ENCODE peak calls at places on chromosomes 1 and 21, in ten cellular contexts. One of them, this sample, is unnamed.

GRCh38 chr1:173267453-173267945 is 60.4 kb upstream of the TNFSF4 start:
- DNase-seq in gastrocnemius medialis: no peak
- DNase-seq in uterus: no peak
- DNase-seq in HCT116: no peak
- DNase-seq in tibial nerve: no peak
- DNase-seq in adrenal gland: no peak
- DNase-seq in body of pancreas: no peak
- DNase-seq in esophagus muscularis mucosa: no peak
- DNase-seq in suprapubic skin: no peak
- DNase-seq in ovary: no peak
- DNase-seq in this sample: no peak

GRCh38 chr1:48019714-48020315 is 22.6 kb upstream of the TRABD2B start:
- DNase-seq in body of pancreas: peak; percentile 17
- DNase-seq in gastrocnemius medialis: peak; percentile 83
- DNase-seq in adrenal gland: no peak
- DNase-seq in ovary: no peak
- DNase-seq in esophagus muscularis mucosa: no peak
- DNase-seq in HCT116: no peak
- DNase-seq in suprapubic skin: no peak
- DNase-seq in uterus: no peak
- DNase-seq in tibial nerve: no peak
- DNase-seq in this sample: no peak

GRCh38 chr21:38524168-38525153 is 26.2 kb upstream of the ERG start:
- DNase-seq in ovary: no peak
- DNase-seq in uterus: no peak
- DNase-seq in suprapubic skin: no peak
- DNase-seq in esophagus muscularis mucosa: no peak
- DNase-seq in body of pancreas: no peak
- DNase-seq in gastrocnemius medialis: no peak
- DNase-seq in tibial nerve: no peak
- DNase-seq in adrenal gland: no peak
- DNase-seq in HCT116: no peak
- DNase-seq in this sample: no peak

GRCh38 chr1:95287078-95287477 is 53.1 kb downstream of the RWDD3 start:
- DNase-seq in esophagus muscularis mucosa: no peak
- DNase-seq in gastrocnemius medialis: no peak
- DNase-seq in adrenal gland: no peak
- DNase-seq in ovary: no peak
- DNase-seq in HCT116: no peak
- DNase-seq in tibial nerve: no peak
- DNase-seq in uterus: no peak
- DNase-seq in body of pancreas: no peak
- DNase-seq in suprapubic skin: no peak
- DNase-seq in this sample: no peak

GRCh38 chr1:198734323-198735008 is 95.6 kb downstream of the PTPRC start:
- DNase-seq in body of pancreas: no peak
- DNase-seq in suprapubic skin: no peak
- DNase-seq in gastrocnemius medialis: no peak
- DNase-seq in adrenal gland: no peak
- DNase-seq in esophagus muscularis mucosa: no peak
- DNase-seq in ovary: no peak
- DNase-seq in HCT116: no peak
- DNase-seq in uterus: no peak
- DNase-seq in tibial nerve: no peak
- DNase-seq in this sample: no peak

GRCh38 chr1:45585496-45586075 is 1.7 kb downstream of the NASP start:
- DNase-seq in adrenal gland: no peak
- DNase-seq in uterus: no peak
- DNase-seq in tibial nerve: no peak
- DNase-seq in gastrocnemius medialis: no peak
- DNase-seq in ovary: no peak
- DNase-seq in HCT116: no peak
- DNase-seq in suprapubic skin: no peak
- DNase-seq in esophagus muscularis mucosa: no peak
- DNase-seq in body of pancreas: no peak
- DNase-seq in this sample: no peak

GRCh38 chr1:34924759-34925555 is 4.5 kb downstream of the DLGAP3 start:
- DNase-seq in HCT116: no peak
- DNase-seq in uterus: peak; percentile 20
- DNase-seq in ovary: peak; percentile 60
- DNase-seq in gastrocnemius medialis: no peak
- DNase-seq in body of pancreas: peak; percentile 66
- DNase-seq in tibial nerve: peak; percentile 24
- DNase-seq in esophagus muscularis mucosa: no peak
- DNase-seq in adrenal gland: peak; percentile 74
- DNase-seq in suprapubic skin: no peak
- DNase-seq in this sample: no peak

GRCh38 chr1:224525411-224526040 is 90.6 kb upstream of the CNIH3 start:
- DNase-seq in adrenal gland: no peak
- DNase-seq in ovary: no peak
- DNase-seq in gastrocnemius medialis: no peak
- DNase-seq in body of pancreas: no peak
- DNase-seq in esophagus muscularis mucosa: no peak
- DNase-seq in uterus: no peak
- DNase-seq in suprapubic skin: no peak
- DNase-seq in tibial nerve: no peak
- DNase-seq in HCT116: no peak
- DNase-seq in this sample: peak; percentile 40

GRCh38 chr1:111475706-111476105 is 1.9 kb downstream of the C1orf162 start:
- DNase-seq in HCT116: no peak
- DNase-seq in suprapubic skin: no peak
- DNase-seq in uterus: no peak
- DNase-seq in esophagus muscularis mucosa: peak; percentile 39
- DNase-seq in adrenal gland: no peak
- DNase-seq in body of pancreas: no peak
- DNase-seq in tibial nerve: no peak
- DNase-seq in ovary: no peak
- DNase-seq in gastrocnemius medialis: no peak
- DNase-seq in this sample: no peak

GRCh38 chr1:157580828-157581210 is 17.1 kb downstream of the FCRL4 start:
- DNase-seq in esophagus muscularis mucosa: no peak
- DNase-seq in ovary: no peak
- DNase-seq in tibial nerve: no peak
- DNase-seq in adrenal gland: no peak
- DNase-seq in HCT116: no peak
- DNase-seq in gastrocnemius medialis: no peak
- DNase-seq in body of pancreas: no peak
- DNase-seq in uterus: no peak
- DNase-seq in suprapubic skin: no peak
- DNase-seq in this sample: no peak

GRCh38 chr21:44083631-44084291 is 23.4 kb upstream of the PWP2 start:
- DNase-seq in esophagus muscularis mucosa: no peak
- DNase-seq in adrenal gland: no peak
- DNase-seq in uterus: no peak
- DNase-seq in body of pancreas: no peak
- DNase-seq in tibial nerve: no peak
- DNase-seq in ovary: no peak
- DNase-seq in HCT116: no peak
- DNase-seq in suprapubic skin: peak; percentile 38
- DNase-seq in gastrocnemius medialis: no peak
- DNase-seq in this sample: no peak

GRCh38 chr1:20935717-20936116 is 148.6 kb upstream of the HP1BP3 start:
- DNase-seq in body of pancreas: no peak
- DNase-seq in esophagus muscularis mucosa: no peak
- DNase-seq in tibial nerve: no peak
- DNase-seq in suprapubic skin: no peak
- DNase-seq in ovary: no peak
- DNase-seq in HCT116: no peak
- DNase-seq in uterus: no peak
- DNase-seq in gastrocnemius medialis: no peak
- DNase-seq in adrenal gland: no peak
- DNase-seq in this sample: no peak
- H3K27me3 ChIP-seq in body of pancreas: no peaks in the 10 kb centered on the region
- H3K27me3 ChIP-seq in esophagus muscularis mucosa: no peaks in the 10 kb centered on the region
- H3K27me3 ChIP-seq in tibial nerve: no peaks in the 10 kb centered on the region
- H3K27me3 ChIP-seq in suprapubic skin: no peaks in the 10 kb centered on the region
- H3K27me3 ChIP-seq in ovary: no peaks in the 10 kb centered on the region
- H3K27me3 ChIP-seq in HCT116: no peaks in the 10 kb centered on the region
- H3K27me3 ChIP-seq in uterus: no peaks in the 10 kb centered on the region
- H3K27me3 ChIP-seq in gastrocnemius medialis: no peaks in the 10 kb centered on the region
- H3K27me3 ChIP-seq in adrenal gland: no peaks in the 10 kb centered on the region
- H3K27me3 ChIP-seq in this sample: no peaks in the 10 kb centered on the region

DNA sequence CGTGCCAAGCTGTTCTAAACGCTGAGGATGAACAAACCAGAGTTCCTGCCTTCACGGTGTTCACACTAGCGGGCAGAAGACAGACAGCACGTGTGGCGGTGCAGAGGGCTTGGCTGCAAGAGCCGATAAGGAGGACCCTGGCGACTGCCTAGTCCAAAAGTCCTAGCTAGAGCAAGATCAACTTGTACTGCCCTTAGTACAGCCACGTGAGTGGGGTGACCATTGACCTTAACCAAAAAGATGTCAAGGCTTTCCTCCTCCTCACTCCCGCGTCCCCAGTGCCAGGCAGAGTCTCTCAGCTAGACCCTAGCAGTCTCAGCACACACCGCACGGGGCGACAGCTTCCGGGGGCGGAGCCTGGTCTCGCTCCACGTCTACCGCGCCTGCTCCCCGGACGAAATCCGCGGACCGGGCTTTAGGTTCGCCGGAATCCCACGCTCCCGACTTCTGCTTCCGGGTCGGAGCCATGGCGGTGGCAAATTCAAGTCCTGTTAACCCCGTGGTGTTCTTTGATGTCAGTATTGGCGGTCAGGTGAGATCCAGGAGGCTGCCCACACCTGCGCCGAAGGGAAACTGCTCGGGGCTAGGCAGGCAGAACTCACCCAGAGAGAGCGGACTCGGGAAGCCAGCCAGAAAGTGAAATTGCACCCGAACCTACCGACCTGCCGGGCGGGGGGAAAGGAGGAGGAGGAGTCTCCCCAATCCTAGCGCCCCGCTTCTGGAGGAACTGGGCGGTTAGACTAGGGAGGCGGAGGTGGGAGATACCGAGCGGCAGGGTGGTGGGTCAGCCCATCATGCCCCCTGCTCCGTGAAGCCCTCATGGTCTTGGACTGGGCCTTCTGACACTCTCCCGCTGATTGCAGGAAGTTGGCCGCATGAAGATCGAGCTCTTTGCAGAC is at the start of gene PPIH:
- DNase-seq in adrenal gland: peak; percentile 94
- DNase-seq in ovary: peak; percentile 90
- DNase-seq in tibial nerve: peak; percentile 83
- DNase-seq in HCT116: peak; percentile 88
- DNase-seq in body of pancreas: peak; percentile 94
- DNase-seq in uterus: peak; percentile 90
- DNase-seq in esophagus muscularis mucosa: peak; percentile 98
- DNase-seq in gastrocnemius medialis: peak; percentile 86
- DNase-seq in suprapubic skin: peak; percentile 97
- DNase-seq in this sample: peak; percentile 89
- TF ChIP-seq POLR2A in adrenal gland: peak; percentile 63
- TF ChIP-seq POLR2A in ovary: no peak
- TF ChIP-seq POLR2A in tibial nerve: no peak
- TF ChIP-seq POLR2A in HCT116: peak; percentile 90
- TF ChIP-seq POLR2A in body of pancreas: no peak
- TF ChIP-seq POLR2A in uterus: no peak
- TF ChIP-seq POLR2A in esophagus muscularis mucosa: no peak
- TF ChIP-seq POLR2A in gastrocnemius medialis: peak; percentile 50
- TF ChIP-seq POLR2A in suprapubic skin: no peak
- TF ChIP-seq POLR2A in this sample: peak; percentile 32

DNA sequence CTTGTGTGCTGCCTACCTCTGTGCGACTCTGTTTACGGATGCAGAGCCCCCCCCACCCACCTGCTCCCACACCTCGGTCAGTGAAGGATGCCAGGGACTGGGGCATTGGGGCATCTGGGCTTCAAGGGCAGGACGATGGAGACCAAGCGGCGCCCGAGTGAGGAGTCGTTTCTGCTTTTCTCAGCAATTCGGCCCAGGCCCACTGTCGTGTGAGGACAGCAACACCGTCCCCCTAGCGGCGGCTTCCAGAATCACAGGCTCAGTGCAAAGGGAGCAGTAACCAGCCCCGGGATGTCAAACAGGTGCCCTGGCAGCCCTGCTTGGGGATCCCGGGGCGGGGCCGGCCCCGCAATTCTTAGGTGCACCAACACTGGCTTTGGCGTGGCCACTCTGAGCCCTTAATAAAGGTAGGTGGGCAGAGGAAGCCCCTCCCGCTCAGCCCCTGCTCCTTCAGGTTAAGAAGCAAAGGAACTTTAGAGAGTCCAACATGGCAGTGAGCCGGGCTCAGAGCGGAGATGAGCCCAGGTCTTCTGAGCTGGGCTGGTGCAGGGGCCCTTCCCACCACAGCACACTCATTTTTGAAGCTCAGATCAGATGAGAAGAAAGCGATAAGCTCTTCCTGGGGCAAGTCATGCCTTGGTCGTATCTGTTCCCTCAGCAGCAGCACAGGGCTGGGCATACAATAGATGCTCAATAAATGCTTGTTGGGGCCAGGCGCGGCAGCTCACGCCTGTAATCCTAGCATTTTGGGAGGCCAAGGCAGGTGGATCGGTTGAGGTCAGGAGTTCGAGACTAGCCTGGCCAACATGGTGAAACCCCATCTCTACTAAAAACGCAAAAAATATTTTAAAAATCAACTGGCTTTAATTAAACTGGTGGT is 51.3 kb upstream of the TARDBP start:
- DNase-seq in gastrocnemius medialis: peak; percentile 70
- DNase-seq in body of pancreas: peak; percentile 84
- DNase-seq in adrenal gland: peak; percentile 86
- DNase-seq in suprapubic skin: peak; percentile 92
- DNase-seq in esophagus muscularis mucosa: peak; percentile 95
- DNase-seq in uterus: peak; percentile 74
- DNase-seq in tibial nerve: peak; percentile 81
- DNase-seq in ovary: peak; percentile 69
- DNase-seq in HCT116: peak; percentile 71
- DNase-seq in this sample: no peak
- H3K27me3 ChIP-seq in gastrocnemius medialis: no peaks in the 10 kb centered on the region
- H3K27me3 ChIP-seq in body of pancreas: no peaks in the 10 kb centered on the region
- H3K27me3 ChIP-seq in adrenal gland: no peaks in the 10 kb centered on the region
- H3K27me3 ChIP-seq in suprapubic skin: peaks cover 4% of the 10 kb centered on the region
- H3K27me3 ChIP-seq in esophagus muscularis mucosa: peaks cover 28% of the 10 kb centered on the region
- H3K27me3 ChIP-seq in uterus: no peaks in the 10 kb centered on the region
- H3K27me3 ChIP-seq in tibial nerve: no peaks in the 10 kb centered on the region
- H3K27me3 ChIP-seq in ovary: no peaks in the 10 kb centered on the region
- H3K27me3 ChIP-seq in HCT116: no peaks in the 10 kb centered on the region
- H3K27me3 ChIP-seq in this sample: no peaks in the 10 kb centered on the region

DNA sequence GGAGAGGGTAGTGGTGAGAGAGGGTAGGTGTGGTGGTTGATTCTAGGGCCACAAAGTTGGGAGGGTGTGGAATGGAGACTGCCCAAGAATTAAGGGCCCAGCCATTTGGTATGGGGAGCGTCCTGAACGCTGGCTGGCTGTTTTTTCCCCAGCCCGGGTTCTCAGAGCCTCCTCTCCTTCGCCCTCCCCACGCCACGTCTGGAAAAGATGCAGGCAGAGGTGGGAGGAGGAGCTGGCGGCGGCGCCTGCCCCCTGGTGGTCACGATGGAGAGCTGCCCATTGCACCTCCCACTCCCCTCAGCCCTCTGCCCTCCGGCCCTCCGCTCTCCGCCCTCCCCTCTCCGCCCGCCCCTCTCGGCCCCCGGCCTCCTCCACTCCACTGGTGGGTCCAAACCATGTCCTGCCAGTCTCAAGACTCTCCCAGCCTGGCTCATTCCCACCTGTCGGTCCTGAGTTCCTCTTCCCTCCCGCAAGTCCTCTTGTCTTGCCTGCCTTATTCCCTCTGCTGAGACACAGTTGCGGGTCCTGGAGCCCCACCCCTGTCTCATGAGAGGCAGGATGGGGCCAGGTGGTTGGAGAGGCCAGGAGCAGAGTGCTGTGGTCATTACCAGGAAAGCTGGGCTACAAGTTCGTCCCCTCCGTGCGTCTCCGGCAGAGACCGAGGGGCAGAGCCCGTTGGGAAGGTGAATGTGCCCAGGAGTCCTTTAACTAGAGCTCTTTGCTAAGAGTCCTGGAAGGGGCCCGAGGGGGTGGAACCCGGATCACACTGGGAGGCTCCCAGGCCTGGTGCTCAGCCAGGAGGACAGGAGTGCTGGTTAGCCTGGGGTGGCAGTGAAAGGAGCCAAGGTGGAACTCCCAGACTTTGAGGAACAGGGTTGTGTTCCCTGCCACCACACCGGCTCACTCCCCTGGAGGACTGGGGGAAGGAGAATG is 22.6 kb downstream of the ETNK2 start:
- DNase-seq in HCT116: no peak
- DNase-seq in ovary: peak; percentile 77
- DNase-seq in gastrocnemius medialis: peak; percentile 33
- DNase-seq in body of pancreas: peak; percentile 78
- DNase-seq in adrenal gland: peak; percentile 78
- DNase-seq in uterus: peak; percentile 82
- DNase-seq in tibial nerve: no peak
- DNase-seq in suprapubic skin: peak; percentile 89
- DNase-seq in esophagus muscularis mucosa: no peak
- DNase-seq in this sample: no peak
- TF ChIP-seq POLR2A in HCT116: no peak
- TF ChIP-seq POLR2A in ovary: peak; percentile 11
- TF ChIP-seq POLR2A in gastrocnemius medialis: no peak
- TF ChIP-seq POLR2A in body of pancreas: no peak
- TF ChIP-seq POLR2A in adrenal gland: no peak
- TF ChIP-seq POLR2A in uterus: no peak
- TF ChIP-seq POLR2A in tibial nerve: no peak
- TF ChIP-seq POLR2A in suprapubic skin: no peak
- TF ChIP-seq POLR2A in esophagus muscularis mucosa: no peak
- TF ChIP-seq POLR2A in this sample: no peak

This sample was measured in vagina.